ENCODE peak calls at places on chromosome 11, in four cellular contexts. C is NCI-H1092 treated with DMSO at 0.1 percent for 48 hours, A is NCI-H345, O is LNCaP clone FGC. K is an unnamed sample.

GRCh38 chr11:63573881-63574855 is 11.0 kb upstream of the PLAAT2 start:
- DNase-seq in O (no peak), A (no peak), C (no peak), K (peak)

GRCh38 chr11:22624742-22625447 is 728 bp downstream of the FANCF start:
- DNase-seq in O (peak), A (peak), C (peak), K (peak)

GRCh38 chr11:63532799-63533475 is 3.7 kb upstream of the PLAAT4 start:
- DNase-seq in O (no peak), C (no peak), A (no peak), K (no peak)

GRCh38 chr11:8867035-8867434 is 44.0 kb upstream of the AKIP1 start:
- DNase-seq in C (no peak), A (no peak), O (no peak), K (no peak)

GRCh38 chr11:2746401-2747230 is 46.8 kb upstream of the KCNQ1OT1 start:
- DNase-seq in O (no peak), A (no peak), C (no peak), K (no peak)

GRCh38 chr11:39541945-39542351 is 1917.5 kb downstream of the LRRC4C start:
- DNase-seq in A (no peak), O (no peak), C (no peak), K (no peak)

GRCh38 chr11:95487391-95487790 is 256.4 kb upstream of the SESN3 start:
- DNase-seq in C (no peak), O (no peak), A (no peak), K (no peak)

GRCh38 chr11:100612766-100613165 is 74.3 kb upstream of the ARHGAP42 start:
- DNase-seq in A (no peak), O (no peak), C (no peak), K (no peak)

GRCh38 chr11:17812286-17813187 is 78.0 kb downstream of the KCNC1 start:
- DNase-seq in A (peak), C (peak), O (peak), K (no peak)

GRCh38 chr11:18632841-18633240 is 1.3 kb downstream of the SPTY2D1 start:
- DNase-seq in A (no peak), C (no peak), O (no peak), K (no peak)

GRCh38 chr11:285021-285893 is 3.7 kb upstream of the PGGHG start:
- DNase-seq in O (no peak), C (no peak), A (no peak), K (no peak)

GRCh38 chr11:61025819-61026120 is 54.3 kb downstream of the CD6 start:
- DNase-seq in C (no peak), A (no peak), O (no peak), K (no peak)

GRCh38 chr11:122823564-122823963 is 14.7 kb upstream of the CRTAM start:
- DNase-seq in C (no peak), O (no peak), A (no peak), K (no peak)

GRCh38 chr11:57775474-57775873 is 13.9 kb downstream of the CTNND1 start:
- DNase-seq in C (no peak), O (no peak), A (no peak), K (no peak)

K was measured in Karpas-422.